ENCODE peak calls at places on chromosomes 2 and 18, in ten cellular contexts. F is ACHN, R is IMR-90, W is brain microvascular endothelial cell, A is cardiac fibroblast, K is globus pallidus, Y is transverse colon, I is Right ventricle myocardium superior, U is bronchial epithelial cell, S is ELF-1. Q is an unnamed sample.

GRCh38 chr2:172429351-172429968 is 2.1 kb downstream of the ITGA6 start:
- DNase-seq in F (peak), R (peak), W (no peak), A (no peak), K (peak), Y (no peak), I (no peak), U (peak), S (peak), Q (peak)

GRCh38 chr2:60556441-60556997 is 3.1 kb upstream of the BCL11A start:
- DNase-seq in F (no peak), R (no peak), W (no peak), A (no peak), K (no peak), Y (peak), I (peak), U (no peak), S (no peak), Q (no peak)

GRCh38 chr2:71224457-71224856 is 2.4 kb downstream of the PAIP2B start:
- DNase-seq in F (no peak), R (no peak), W (no peak), A (no peak), K (peak), Y (no peak), I (no peak), U (no peak), S (no peak), Q (no peak)

GRCh38 chr18:50454379-50455005 is 79.6 kb downstream of the SKA1 start:
- DNase-seq in F (no peak), R (no peak), W (no peak), A (no peak), K (no peak), Y (no peak), I (no peak), U (peak), S (no peak), Q (no peak)

GRCh38 chr2:27379840-27380625 is 501 bp downstream of the ZNF513 start:
- DNase-seq in F (peak), R (peak), W (no peak), A (peak), K (peak), Y (peak), I (peak), U (peak), S (peak), Q (peak)

GRCh38 chr18:58114766-58115165 is 70.7 kb downstream of the NEDD4L start:
- DNase-seq in F (no peak), R (no peak), W (no peak), A (no peak), K (no peak), Y (no peak), I (no peak), U (no peak), S (no peak), Q (no peak)

GRCh38 chr2:174888646-174889271 is 116.4 kb downstream of the CHN1 start:
- DNase-seq in F (peak), R (peak), W (peak), A (peak), K (no peak), Y (no peak), I (no peak), U (no peak), S (peak), Q (peak)

GRCh38 chr2:235005603-235006259 is 53.9 kb downstream of the SH3BP4 start:
- DNase-seq in F (no peak), R (no peak), W (no peak), A (peak), K (peak), Y (peak), I (peak), U (no peak), S (peak), Q (no peak)

GRCh38 chr2:181411105-181411849 is 45.9 kb upstream of the ITGA4 start:
- DNase-seq in F (no peak), R (no peak), W (no peak), A (peak), K (no peak), Y (peak), I (no peak), U (no peak), S (peak), Q (peak)

Q was measured in trophoblast cell.